ENCODE peak calls at places on chromosome 4, in eight cellular contexts. One of them, this sample, is unnamed.

GRCh38 chr4:75490155-75490554 is 24.0 kb downstream of the RCHY1 start:
- DNase-seq in cardiac muscle cell: peak
- DNase-seq in tibial nerve: no peak
- DNase-seq in lung: no peak
- DNase-seq in keratinocyte: no peak
- DNase-seq in upper lobe of right lung: no peak
- DNase-seq in mammary epithelial cell: no peak
- DNase-seq in CD8-positive, alpha-beta T cell: no peak
- DNase-seq in this sample: no peak

GRCh38 chr4:1531683-1532548 is 125.7 kb upstream of the NKX1-1 start:
- DNase-seq in mammary epithelial cell: no peak
- DNase-seq in lung: no peak
- DNase-seq in cardiac muscle cell: no peak
- DNase-seq in upper lobe of right lung: no peak
- DNase-seq in tibial nerve: no peak
- DNase-seq in CD8-positive, alpha-beta T cell: peak
- DNase-seq in keratinocyte: no peak
- DNase-seq in this sample: no peak

GRCh38 chr4:100605144-100605543 is 87.3 kb upstream of the EMCN start:
- DNase-seq in mammary epithelial cell: no peak
- DNase-seq in keratinocyte: no peak
- DNase-seq in CD8-positive, alpha-beta T cell: no peak
- DNase-seq in cardiac muscle cell: no peak
- DNase-seq in tibial nerve: no peak
- DNase-seq in lung: no peak
- DNase-seq in upper lobe of right lung: no peak
- DNase-seq in this sample: no peak

GRCh38 chr4:48269861-48270515 is 350 bp upstream of the TEC start:
- DNase-seq in lung: peak
- DNase-seq in upper lobe of right lung: peak
- DNase-seq in cardiac muscle cell: peak
- DNase-seq in CD8-positive, alpha-beta T cell: peak
- DNase-seq in tibial nerve: peak
- DNase-seq in mammary epithelial cell: peak
- DNase-seq in keratinocyte: peak
- DNase-seq in this sample: no peak

GRCh38 chr4:54017308-54017707 is 47.1 kb downstream of the CHIC2 start:
- DNase-seq in CD8-positive, alpha-beta T cell: no peak
- DNase-seq in cardiac muscle cell: no peak
- DNase-seq in upper lobe of right lung: no peak
- DNase-seq in keratinocyte: no peak
- DNase-seq in tibial nerve: no peak
- DNase-seq in mammary epithelial cell: no peak
- DNase-seq in lung: no peak
- DNase-seq in this sample: no peak

GRCh38 chr4:81392164-81392563 is 79.5 kb downstream of the RASGEF1B start:
- DNase-seq in tibial nerve: no peak
- DNase-seq in cardiac muscle cell: no peak
- DNase-seq in lung: no peak
- DNase-seq in CD8-positive, alpha-beta T cell: no peak
- DNase-seq in keratinocyte: no peak
- DNase-seq in mammary epithelial cell: no peak
- DNase-seq in upper lobe of right lung: no peak
- DNase-seq in this sample: no peak

GRCh38 chr4:80192937-80193336 is 4.4 kb upstream of the PRDM8 start:
- DNase-seq in upper lobe of right lung: no peak
- DNase-seq in CD8-positive, alpha-beta T cell: no peak
- DNase-seq in lung: no peak
- DNase-seq in cardiac muscle cell: peak
- DNase-seq in keratinocyte: no peak
- DNase-seq in mammary epithelial cell: peak
- DNase-seq in tibial nerve: no peak
- DNase-seq in this sample: no peak

GRCh38 chr4:10983274-10983673 is 298.7 kb upstream of the CLNK start:
- DNase-seq in cardiac muscle cell: no peak
- DNase-seq in tibial nerve: no peak
- DNase-seq in mammary epithelial cell: no peak
- DNase-seq in keratinocyte: no peak
- DNase-seq in lung: no peak
- DNase-seq in upper lobe of right lung: no peak
- DNase-seq in CD8-positive, alpha-beta T cell: no peak
- DNase-seq in this sample: no peak

GRCh38 chr4:123408471-123409084 is 12.0 kb downstream of the SPRY1 start:
- DNase-seq in cardiac muscle cell: peak
- DNase-seq in lung: no peak
- DNase-seq in mammary epithelial cell: no peak
- DNase-seq in upper lobe of right lung: no peak
- DNase-seq in CD8-positive, alpha-beta T cell: no peak
- DNase-seq in keratinocyte: no peak
- DNase-seq in tibial nerve: no peak
- DNase-seq in this sample: no peak

GRCh38 chr4:113878718-113879117 is 100.7 kb downstream of the ARSJ start:
- DNase-seq in mammary epithelial cell: peak
- DNase-seq in lung: no peak
- DNase-seq in upper lobe of right lung: no peak
- DNase-seq in keratinocyte: no peak
- DNase-seq in CD8-positive, alpha-beta T cell: no peak
- DNase-seq in tibial nerve: no peak
- DNase-seq in cardiac muscle cell: peak
- DNase-seq in this sample: no peak

GRCh38 chr4:153555730-153556440 is 89.7 kb downstream of the TMEM131L start:
- DNase-seq in mammary epithelial cell: no peak
- DNase-seq in upper lobe of right lung: no peak
- DNase-seq in tibial nerve: peak
- DNase-seq in lung: peak
- DNase-seq in keratinocyte: no peak
- DNase-seq in CD8-positive, alpha-beta T cell: no peak
- DNase-seq in cardiac muscle cell: peak
- DNase-seq in this sample: no peak

GRCh38 chr4:141246243-141246642 is 25.5 kb downstream of the ZNF330 start:
- DNase-seq in upper lobe of right lung: no peak
- DNase-seq in lung: no peak
- DNase-seq in mammary epithelial cell: no peak
- DNase-seq in keratinocyte: no peak
- DNase-seq in CD8-positive, alpha-beta T cell: no peak
- DNase-seq in cardiac muscle cell: peak
- DNase-seq in tibial nerve: no peak
- DNase-seq in this sample: no peak

GRCh38 chr4:141248029-141248428 is 27.3 kb downstream of the ZNF330 start:
- DNase-seq in cardiac muscle cell: peak
- DNase-seq in CD8-positive, alpha-beta T cell: no peak
- DNase-seq in upper lobe of right lung: peak
- DNase-seq in mammary epithelial cell: no peak
- DNase-seq in lung: no peak
- DNase-seq in keratinocyte: no peak
- DNase-seq in tibial nerve: no peak
- DNase-seq in this sample: no peak

GRCh38 chr4:141247430-141247780 is 26.7 kb downstream of the ZNF330 start:
- DNase-seq in lung: no peak
- DNase-seq in mammary epithelial cell: no peak
- DNase-seq in CD8-positive, alpha-beta T cell: no peak
- DNase-seq in tibial nerve: no peak
- DNase-seq in cardiac muscle cell: no peak
- DNase-seq in upper lobe of right lung: no peak
- DNase-seq in keratinocyte: no peak
- DNase-seq in this sample: no peak

GRCh38 chr4:141244419-141244818 is 23.7 kb downstream of the ZNF330 start:
- DNase-seq in cardiac muscle cell: no peak
- DNase-seq in upper lobe of right lung: no peak
- DNase-seq in mammary epithelial cell: no peak
- DNase-seq in lung: no peak
- DNase-seq in tibial nerve: no peak
- DNase-seq in CD8-positive, alpha-beta T cell: no peak
- DNase-seq in keratinocyte: no peak
- DNase-seq in this sample: no peak

GRCh38 chr4:141246683-141247429 is 26.2 kb downstream of the ZNF330 start:
- DNase-seq in tibial nerve: no peak
- DNase-seq in CD8-positive, alpha-beta T cell: no peak
- DNase-seq in cardiac muscle cell: no peak
- DNase-seq in keratinocyte: no peak
- DNase-seq in mammary epithelial cell: no peak
- DNase-seq in upper lobe of right lung: no peak
- DNase-seq in lung: no peak
- DNase-seq in this sample: no peak
- H3K27ac ChIP-seq in tibial nerve: no peak
- H3K27ac ChIP-seq in CD8-positive, alpha-beta T cell: no peak
- H3K27ac ChIP-seq in cardiac muscle cell: no peak
- H3K27ac ChIP-seq in keratinocyte: no peak
- H3K27ac ChIP-seq in mammary epithelial cell: no peak
- H3K27ac ChIP-seq in upper lobe of right lung: no peak
- H3K27ac ChIP-seq in lung: no peak
- H3K27ac ChIP-seq in this sample: no peak

DNA sequence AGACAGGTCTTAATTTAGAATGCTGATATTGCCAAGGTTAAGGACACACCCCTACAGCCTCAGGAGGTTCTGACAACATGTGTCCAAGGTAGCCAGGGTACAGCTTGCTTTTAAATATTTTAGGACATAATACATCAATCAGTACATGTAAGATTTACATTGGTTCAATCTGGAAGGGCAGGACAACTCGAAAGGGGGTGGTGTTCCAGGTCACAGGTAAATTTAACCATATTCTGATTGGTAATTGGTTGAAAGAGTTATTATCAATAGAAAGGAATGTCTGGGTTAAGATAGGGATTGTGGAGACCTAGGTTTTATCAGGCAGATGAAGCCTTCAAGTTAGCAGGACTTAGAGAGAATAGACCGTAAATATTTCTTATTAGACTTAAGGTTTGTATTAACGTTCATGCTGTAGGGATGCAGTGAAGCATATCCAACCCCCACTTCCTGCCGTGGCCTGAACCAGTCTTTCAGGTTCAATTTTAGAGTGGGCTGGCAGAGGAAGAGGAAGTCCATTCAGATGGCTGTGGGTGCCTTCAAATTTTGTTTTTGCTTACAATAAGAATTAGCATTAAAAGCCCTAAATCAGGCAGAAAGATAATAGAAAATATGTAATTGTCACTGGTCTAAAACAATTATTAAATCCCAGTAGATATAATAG is 136.5 kb upstream of the GALNTL6 start:
- DNase-seq in CD8-positive, alpha-beta T cell: no peak
- DNase-seq in upper lobe of right lung: no peak
- DNase-seq in mammary epithelial cell: no peak
- DNase-seq in lung: no peak
- DNase-seq in tibial nerve: no peak
- DNase-seq in cardiac muscle cell: no peak
- DNase-seq in keratinocyte: no peak
- DNase-seq in this sample: no peak
- H3K27ac ChIP-seq in CD8-positive, alpha-beta T cell: no peak
- H3K27ac ChIP-seq in upper lobe of right lung: no peak
- H3K27ac ChIP-seq in mammary epithelial cell: no peak
- H3K27ac ChIP-seq in lung: no peak
- H3K27ac ChIP-seq in tibial nerve: no peak
- H3K27ac ChIP-seq in cardiac muscle cell: no peak
- H3K27ac ChIP-seq in keratinocyte: no peak
- H3K27ac ChIP-seq in this sample: no peak

GRCh38 chr4:8402640-8403039 is 37.9 kb downstream of the ACOX3 start:
- DNase-seq in keratinocyte: no peak
- DNase-seq in upper lobe of right lung: no peak
- DNase-seq in lung: no peak
- DNase-seq in mammary epithelial cell: no peak
- DNase-seq in CD8-positive, alpha-beta T cell: no peak
- DNase-seq in cardiac muscle cell: no peak
- DNase-seq in tibial nerve: peak
- DNase-seq in this sample: no peak

GRCh38 chr4:8403173-8403753 is 37.3 kb downstream of the ACOX3 start:
- DNase-seq in mammary epithelial cell: peak
- DNase-seq in upper lobe of right lung: peak
- DNase-seq in cardiac muscle cell: peak
- DNase-seq in tibial nerve: peak
- DNase-seq in keratinocyte: no peak
- DNase-seq in CD8-positive, alpha-beta T cell: peak
- DNase-seq in lung: peak
- DNase-seq in this sample: no peak

GRCh38 chr4:8402181-8402597 is 38.3 kb downstream of the ACOX3 start:
- DNase-seq in keratinocyte: no peak
- DNase-seq in mammary epithelial cell: no peak
- DNase-seq in upper lobe of right lung: no peak
- DNase-seq in tibial nerve: no peak
- DNase-seq in cardiac muscle cell: no peak
- DNase-seq in CD8-positive, alpha-beta T cell: no peak
- DNase-seq in lung: no peak
- DNase-seq in this sample: no peak

GRCh38 chr4:8400641-8401325 is 39.7 kb downstream of the ACOX3 start:
- DNase-seq in lung: no peak
- DNase-seq in upper lobe of right lung: no peak
- DNase-seq in CD8-positive, alpha-beta T cell: no peak
- DNase-seq in mammary epithelial cell: no peak
- DNase-seq in cardiac muscle cell: no peak
- DNase-seq in keratinocyte: no peak
- DNase-seq in tibial nerve: no peak
- DNase-seq in this sample: no peak

DNA sequence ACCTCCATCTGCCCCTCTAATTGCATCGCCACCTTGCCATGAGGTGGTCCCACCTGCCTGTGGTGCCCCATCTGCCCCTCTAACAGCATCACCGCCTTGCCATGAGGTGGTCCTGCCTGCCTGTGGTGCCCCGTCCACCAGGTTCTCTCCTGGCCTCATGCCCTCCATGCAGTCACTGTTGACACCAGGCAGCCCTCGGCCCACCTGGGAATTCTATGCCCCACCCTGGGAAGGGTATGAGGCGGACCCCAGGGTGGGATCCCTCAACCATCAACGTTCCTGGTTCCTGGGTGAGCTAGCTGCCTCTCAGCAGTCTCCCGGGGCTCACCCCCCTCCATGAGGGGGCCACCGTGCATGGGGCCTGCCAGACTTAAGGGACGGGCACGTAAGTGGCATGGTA is 38.9 kb downstream of the ACOX3 start:
- DNase-seq in tibial nerve: no peak
- DNase-seq in cardiac muscle cell: no peak
- DNase-seq in keratinocyte: no peak
- DNase-seq in mammary epithelial cell: no peak
- DNase-seq in lung: no peak
- DNase-seq in upper lobe of right lung: no peak
- DNase-seq in CD8-positive, alpha-beta T cell: no peak
- DNase-seq in this sample: no peak
- H3K27ac ChIP-seq in tibial nerve: peak
- H3K27ac ChIP-seq in cardiac muscle cell: no peak
- H3K27ac ChIP-seq in keratinocyte: no peak
- H3K27ac ChIP-seq in mammary epithelial cell: no peak
- H3K27ac ChIP-seq in lung: no peak
- H3K27ac ChIP-seq in upper lobe of right lung: no peak
- H3K27ac ChIP-seq in CD8-positive, alpha-beta T cell: no peak
- H3K27ac ChIP-seq in this sample: no peak

DNA sequence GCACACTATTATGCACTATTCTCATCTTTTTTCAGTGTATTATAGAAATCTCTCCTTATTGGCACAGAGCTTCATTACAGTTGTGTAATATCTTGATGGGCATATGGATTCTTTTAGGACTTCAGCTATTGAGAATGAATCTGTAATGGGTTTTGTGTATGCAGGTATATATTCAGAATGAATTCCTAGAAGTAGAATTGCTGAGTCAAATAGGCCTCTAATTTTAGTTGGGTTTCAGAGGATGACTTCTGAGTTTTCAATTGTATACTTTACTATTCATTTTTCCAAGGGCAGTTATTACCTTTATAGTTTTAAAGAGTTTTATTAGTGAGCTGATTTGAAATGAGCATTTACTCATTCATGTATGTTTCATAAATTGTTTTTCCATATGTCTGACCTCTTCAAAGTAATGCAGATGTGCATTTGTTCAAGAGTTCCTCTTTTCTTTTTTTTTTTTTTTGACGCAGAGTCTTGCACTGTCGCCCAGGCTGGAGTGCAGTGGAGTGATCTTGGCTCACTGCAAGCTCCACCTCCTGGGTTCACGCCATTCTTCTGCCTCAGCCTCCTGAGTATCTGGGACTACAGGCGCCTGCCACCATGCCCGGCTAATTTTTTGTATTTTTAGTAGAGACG is 19.5 kb downstream of the CASP6 start:
- DNase-seq in CD8-positive, alpha-beta T cell: no peak
- DNase-seq in tibial nerve: no peak
- DNase-seq in cardiac muscle cell: no peak
- DNase-seq in lung: no peak
- DNase-seq in mammary epithelial cell: no peak
- DNase-seq in upper lobe of right lung: no peak
- DNase-seq in keratinocyte: no peak
- DNase-seq in this sample: no peak
- H3K27ac ChIP-seq in CD8-positive, alpha-beta T cell: no peak
- H3K27ac ChIP-seq in tibial nerve: no peak
- H3K27ac ChIP-seq in cardiac muscle cell: no peak
- H3K27ac ChIP-seq in lung: no peak
- H3K27ac ChIP-seq in mammary epithelial cell: no peak
- H3K27ac ChIP-seq in upper lobe of right lung: no peak
- H3K27ac ChIP-seq in keratinocyte: no peak
- H3K27ac ChIP-seq in this sample: no peak